ENCODE peak calls at places on chromosomes 11 and 22, in four cellular contexts. One of them, this sample, is unnamed.

GRCh38 chr11:43837879-43838278 is 42.8 kb upstream of the ALKBH3 start:
- DNase-seq in heart right ventricle: no peak
- DNase-seq in psoas muscle: no peak
- DNase-seq in DND-41: no peak
- DNase-seq in this sample: no peak

GRCh38 chr11:117459979-117460300 is 132.3 kb downstream of the CEP164 start:
- DNase-seq in heart right ventricle: no peak
- DNase-seq in psoas muscle: no peak
- DNase-seq in DND-41: no peak
- DNase-seq in this sample: no peak

GRCh38 chr22:35913925-35914324 is 114.7 kb downstream of the RBFOX2 start:
- DNase-seq in heart right ventricle: no peak
- DNase-seq in psoas muscle: no peak
- DNase-seq in DND-41: no peak
- DNase-seq in this sample: no peak

GRCh38 chr22:38487946-38488345 is 18.2 kb downstream of the DDX17 start:
- DNase-seq in heart right ventricle: no peak
- DNase-seq in psoas muscle: no peak
- DNase-seq in DND-41: no peak
- DNase-seq in this sample: no peak

GRCh38 chr22:32329202-32329645 is 28.4 kb upstream of the RFPL3 start:
- DNase-seq in heart right ventricle: no peak
- DNase-seq in psoas muscle: no peak
- DNase-seq in DND-41: no peak
- DNase-seq in this sample: no peak

GRCh38 chr11:10823152-10823579 is 14.4 kb upstream of the EIF4G2 start:
- DNase-seq in heart right ventricle: no peak
- DNase-seq in psoas muscle: no peak
- DNase-seq in DND-41: no peak
- DNase-seq in this sample: no peak

GRCh38 chr22:45629469-45630089 is 42.1 kb upstream of the ATXN10 start:
- DNase-seq in heart right ventricle: no peak
- DNase-seq in psoas muscle: no peak
- DNase-seq in DND-41: no peak
- DNase-seq in this sample: no peak

GRCh38 chr11:68135161-68135560 is 14.0 kb upstream of the CHKA start:
- DNase-seq in heart right ventricle: no peak
- DNase-seq in psoas muscle: no peak
- DNase-seq in DND-41: no peak
- DNase-seq in this sample: no peak

GRCh38 chr11:80524330-80524729 is 1083.5 kb upstream of the TENM4 start:
- DNase-seq in heart right ventricle: no peak
- DNase-seq in psoas muscle: no peak
- DNase-seq in DND-41: no peak
- DNase-seq in this sample: no peak

GRCh38 chr22:20580179-20580578 is 72.8 kb downstream of the MED15 start:
- DNase-seq in heart right ventricle: no peak
- DNase-seq in psoas muscle: no peak
- DNase-seq in DND-41: no peak
- DNase-seq in this sample: no peak

GRCh38 chr11:120326228-120326627 is 1.1 kb downstream of the TLCD5 start:
- DNase-seq in heart right ventricle: no peak
- DNase-seq in psoas muscle: no peak
- DNase-seq in DND-41: no peak
- DNase-seq in this sample: no peak

GRCh38 chr22:33923660-33924246 is 3.5 kb upstream of the LARGE1 start:
- DNase-seq in heart right ventricle: peak; percentile 74
- DNase-seq in psoas muscle: no peak
- DNase-seq in DND-41: peak; percentile 25
- DNase-seq in this sample: peak; percentile 87

GRCh38 chr22:23525510-23525909 is 54.6 kb downstream of the IGLL1 start:
- DNase-seq in heart right ventricle: no peak
- DNase-seq in psoas muscle: no peak
- DNase-seq in DND-41: no peak
- DNase-seq in this sample: no peak

GRCh38 chr11:13055200-13055599 is 46.1 kb downstream of the RASSF10 start:
- DNase-seq in heart right ventricle: no peak
- DNase-seq in psoas muscle: no peak
- DNase-seq in DND-41: peak; percentile 8
- DNase-seq in this sample: peak; percentile 24

GRCh38 chr11:78492973-78493372 is 75.4 kb upstream of the GAB2 start:
- DNase-seq in heart right ventricle: no peak
- DNase-seq in psoas muscle: no peak
- DNase-seq in DND-41: no peak
- DNase-seq in this sample: no peak

GRCh38 chr11:85756401-85757200 is 54.3 kb downstream of the SYTL2 start:
- DNase-seq in heart right ventricle: no peak
- DNase-seq in psoas muscle: no peak
- DNase-seq in DND-41: no peak
- DNase-seq in this sample: no peak

GRCh38 chr22:44406581-44407403 is 91.2 kb downstream of the RTL6 start:
- DNase-seq in heart right ventricle: no peak
- DNase-seq in psoas muscle: no peak
- DNase-seq in DND-41: no peak
- DNase-seq in this sample: no peak

GRCh38 chr22:42437488-42438292 is 5.5 kb upstream of the NFAM1 start:
- DNase-seq in heart right ventricle: peak; percentile 76
- DNase-seq in psoas muscle: peak; percentile 71
- DNase-seq in DND-41: peak; percentile 81
- DNase-seq in this sample: peak; percentile 91

GRCh38 chr11:128232588-128232987 is 354.8 kb downstream of the ETS1 start:
- DNase-seq in heart right ventricle: no peak
- DNase-seq in psoas muscle: no peak
- DNase-seq in DND-41: no peak
- DNase-seq in this sample: no peak

GRCh38 chr11:114762437-114762836 is 84.1 kb downstream of the NXPE2 start:
- DNase-seq in heart right ventricle: peak; percentile 61
- DNase-seq in psoas muscle: peak; percentile 60
- DNase-seq in DND-41: peak; percentile 29
- DNase-seq in this sample: peak; percentile 13

GRCh38 chr11:109304159-109304558 is 117.8 kb upstream of the C11orf87 start:
- DNase-seq in heart right ventricle: no peak
- DNase-seq in psoas muscle: no peak
- DNase-seq in DND-41: no peak
- DNase-seq in this sample: no peak

GRCh38 chr22:48781868-48782267 is 1045.8 kb downstream of the BRD1 start:
- DNase-seq in heart right ventricle: no peak
- DNase-seq in psoas muscle: no peak
- DNase-seq in DND-41: no peak
- DNase-seq in this sample: no peak

GRCh38 chr11:15339302-15339701 is 224.6 kb downstream of the INSC start:
- DNase-seq in heart right ventricle: no peak
- DNase-seq in psoas muscle: no peak
- DNase-seq in DND-41: no peak
- DNase-seq in this sample: no peak

GRCh38 chr11:76237914-76238313 is 31.6 kb upstream of the WNT11 start:
- DNase-seq in heart right ventricle: no peak
- DNase-seq in psoas muscle: no peak
- DNase-seq in DND-41: no peak
- DNase-seq in this sample: peak; percentile 18

GRCh38 chr22:27213291-27213690 is 555.9 kb downstream of the MIAT start:
- DNase-seq in heart right ventricle: no peak
- DNase-seq in psoas muscle: no peak
- DNase-seq in DND-41: no peak
- DNase-seq in this sample: no peak

GRCh38 chr11:1750481-1750839 is at the start of gene IFITM10:
- DNase-seq in heart right ventricle: no peak
- DNase-seq in psoas muscle: no peak
- DNase-seq in DND-41: no peak
- DNase-seq in this sample: no peak

GRCh38 chr11:10497371-10498021 is 42.4 kb downstream of the AMPD3 start:
- DNase-seq in heart right ventricle: no peak
- DNase-seq in psoas muscle: no peak
- DNase-seq in DND-41: no peak
- DNase-seq in this sample: no peak

GRCh38 chr11:7239877-7240276 is 11.8 kb upstream of the SYT9 start:
- DNase-seq in heart right ventricle: no peak
- DNase-seq in psoas muscle: no peak
- DNase-seq in DND-41: no peak
- DNase-seq in this sample: no peak
- TF ChIP-seq CTCF in heart right ventricle: no peak
- TF ChIP-seq CTCF in psoas muscle: no peak
- TF ChIP-seq CTCF in DND-41: no peak
- TF ChIP-seq CTCF in this sample: no peak

GRCh38 chr11:59097113-59097708 is 9.8 kb upstream of the FAM111B start:
- DNase-seq in heart right ventricle: peak; percentile 54
- DNase-seq in psoas muscle: peak; percentile 46
- DNase-seq in DND-41: peak; percentile 71
- DNase-seq in this sample: peak; percentile 81

GRCh38 chr11:59106363-59107336 is at the start of gene FAM111B:
- DNase-seq in heart right ventricle: peak; percentile 90
- DNase-seq in psoas muscle: peak; percentile 74
- DNase-seq in DND-41: peak; percentile 94
- DNase-seq in this sample: peak; percentile 95

DNA sequence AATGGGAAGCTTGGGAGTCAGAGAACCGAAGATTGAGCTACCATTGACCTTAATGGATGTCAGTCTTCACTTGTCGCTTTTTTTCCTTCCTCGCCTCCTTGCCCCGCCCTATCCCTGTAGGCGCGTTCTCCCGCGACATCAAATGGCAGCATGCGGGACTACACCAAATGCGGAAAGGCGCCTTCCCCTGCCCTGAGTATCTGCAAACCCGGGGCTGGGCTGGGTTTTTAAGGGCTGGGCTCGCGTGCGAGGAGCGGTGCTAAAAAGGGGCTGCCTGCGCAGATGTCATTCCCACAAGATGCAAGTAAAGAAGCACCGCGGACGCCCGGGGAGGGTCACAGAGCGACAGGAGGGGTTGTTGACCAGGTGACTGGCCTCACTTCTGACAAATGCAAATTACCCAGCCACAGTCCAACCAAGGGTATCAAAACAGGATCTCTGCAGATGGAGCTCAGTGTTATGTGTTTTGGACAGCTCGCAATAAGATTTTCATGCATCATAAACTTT is 4.7 kb upstream of the FAM111B start:
- DNase-seq in heart right ventricle: peak; percentile 21
- DNase-seq in psoas muscle: peak; percentile 33
- DNase-seq in DND-41: no peak
- DNase-seq in this sample: peak; percentile 96
- TF ChIP-seq CTCF in heart right ventricle: no peak
- TF ChIP-seq CTCF in psoas muscle: no peak
- TF ChIP-seq CTCF in DND-41: no peak
- TF ChIP-seq CTCF in this sample: peak; percentile 53

GRCh38 chr11:112334381-112334780 is 73.7 kb upstream of the PLET1 start:
- DNase-seq in heart right ventricle: no peak
- DNase-seq in psoas muscle: no peak
- DNase-seq in DND-41: no peak
- DNase-seq in this sample: no peak
- TF ChIP-seq CTCF in heart right ventricle: no peak
- TF ChIP-seq CTCF in psoas muscle: no peak
- TF ChIP-seq CTCF in DND-41: no peak
- TF ChIP-seq CTCF in this sample: no peak

GRCh38 chr22:28220626-28221363 is 301.7 kb upstream of the PITPNB start:
- DNase-seq in heart right ventricle: no peak
- DNase-seq in psoas muscle: no peak
- DNase-seq in DND-41: no peak
- DNase-seq in this sample: no peak

GRCh38 chr22:28217277-28217676 is 298.2 kb upstream of the PITPNB start:
- DNase-seq in heart right ventricle: no peak
- DNase-seq in psoas muscle: no peak
- DNase-seq in DND-41: no peak
- DNase-seq in this sample: no peak

GRCh38 chr22:28222976-28223375 is 303.9 kb upstream of the PITPNB start:
- DNase-seq in heart right ventricle: no peak
- DNase-seq in psoas muscle: no peak
- DNase-seq in DND-41: no peak
- DNase-seq in this sample: no peak

GRCh38 chr22:28222066-28222465 is 303.0 kb upstream of the PITPNB start:
- DNase-seq in heart right ventricle: no peak
- DNase-seq in psoas muscle: no peak
- DNase-seq in DND-41: no peak
- DNase-seq in this sample: no peak

GRCh38 chr22:28222571-28222970 is 303.5 kb upstream of the PITPNB start:
- DNase-seq in heart right ventricle: no peak
- DNase-seq in psoas muscle: no peak
- DNase-seq in DND-41: no peak
- DNase-seq in this sample: no peak
- TF ChIP-seq CTCF in heart right ventricle: no peak
- TF ChIP-seq CTCF in psoas muscle: no peak
- TF ChIP-seq CTCF in DND-41: no peak
- TF ChIP-seq CTCF in this sample: no peak

GRCh38 chr11:71267807-71268421 is 15.5 kb upstream of the SHANK2 start:
- DNase-seq in heart right ventricle: no peak
- DNase-seq in psoas muscle: no peak
- DNase-seq in DND-41: no peak
- DNase-seq in this sample: no peak

GRCh38 chr11:71268706-71269321 is 16.4 kb upstream of the SHANK2 start:
- DNase-seq in heart right ventricle: no peak
- DNase-seq in psoas muscle: no peak
- DNase-seq in DND-41: no peak
- DNase-seq in this sample: no peak

GRCh38 chr11:71263391-71263790 is 11.0 kb upstream of the SHANK2 start:
- DNase-seq in heart right ventricle: no peak
- DNase-seq in psoas muscle: no peak
- DNase-seq in DND-41: no peak
- DNase-seq in this sample: no peak

GRCh38 chr11:71265559-71266092 is 13.2 kb upstream of the SHANK2 start:
- DNase-seq in heart right ventricle: no peak
- DNase-seq in psoas muscle: no peak
- DNase-seq in DND-41: no peak
- DNase-seq in this sample: no peak

GRCh38 chr11:71266114-71266833 is 13.9 kb upstream of the SHANK2 start:
- DNase-seq in heart right ventricle: no peak
- DNase-seq in psoas muscle: no peak
- DNase-seq in DND-41: no peak
- DNase-seq in this sample: no peak
- TF ChIP-seq CTCF in heart right ventricle: no peak
- TF ChIP-seq CTCF in psoas muscle: no peak
- TF ChIP-seq CTCF in DND-41: no peak
- TF ChIP-seq CTCF in this sample: no peak

GRCh38 chr11:57116654-57117053 is 65.1 kb upstream of the LRRC55 start:
- DNase-seq in heart right ventricle: peak; percentile 23
- DNase-seq in psoas muscle: peak; percentile 24
- DNase-seq in DND-41: peak; percentile 31
- DNase-seq in this sample: peak; percentile 48
- TF ChIP-seq CTCF in heart right ventricle: peak; percentile 62
- TF ChIP-seq CTCF in psoas muscle: peak; percentile 51
- TF ChIP-seq CTCF in DND-41: peak; percentile 65
- TF ChIP-seq CTCF in this sample: peak; percentile 44

This sample was measured in GM12865.